ENCODE peak calls at places on chromosomes 5 and 9, in six cellular contexts. One of them, this sample, is unnamed.

GRCh38 chr5:54004697-54005096 is 305.7 kb downstream of the ARL15 start:
- DNase-seq in iPS DF 6.9: no peak
- DNase-seq in IMR-90: no peak
- DNase-seq in Panc1: no peak
- DNase-seq in transverse colon: no peak
- DNase-seq in Karpas-422: no peak
- DNase-seq in this sample: no peak

GRCh38 chr9:134894136-134894860 is 13.7 kb downstream of the FCN2 start:
- DNase-seq in Karpas-422: no peak
- DNase-seq in Panc1: no peak
- DNase-seq in iPS DF 6.9: no peak
- DNase-seq in IMR-90: no peak
- DNase-seq in transverse colon: no peak
- DNase-seq in this sample: no peak

GRCh38 chr9:97462159-97462558 is 39.3 kb upstream of the TMOD1 start:
- DNase-seq in transverse colon: no peak
- DNase-seq in iPS DF 6.9: no peak
- DNase-seq in Karpas-422: no peak
- DNase-seq in Panc1: no peak
- DNase-seq in IMR-90: no peak
- DNase-seq in this sample: no peak

GRCh38 chr5:157486861-157487260 is 26.8 kb downstream of the NIPAL4 start:
- DNase-seq in Karpas-422: no peak
- DNase-seq in Panc1: no peak
- DNase-seq in iPS DF 6.9: no peak
- DNase-seq in transverse colon: no peak
- DNase-seq in IMR-90: no peak
- DNase-seq in this sample: peak; percentile 49

GRCh38 chr5:133247881-133248642 is 196.2 kb downstream of the HSPA4 start:
- DNase-seq in IMR-90: peak; percentile 49
- DNase-seq in iPS DF 6.9: peak; percentile 47
- DNase-seq in Karpas-422: no peak
- DNase-seq in transverse colon: no peak
- DNase-seq in Panc1: no peak
- DNase-seq in this sample: no peak

GRCh38 chr9:27572566-27572917 is 739 bp downstream of the C9orf72 start:
- DNase-seq in Panc1: no peak
- DNase-seq in IMR-90: no peak
- DNase-seq in iPS DF 6.9: no peak
- DNase-seq in Karpas-422: peak; percentile 81
- DNase-seq in transverse colon: peak; percentile 64
- DNase-seq in this sample: peak; percentile 66

GRCh38 chr5:169442354-169443248 is 141.0 kb upstream of the SPDL1 start:
- DNase-seq in Karpas-422: no peak
- DNase-seq in IMR-90: no peak
- DNase-seq in Panc1: no peak
- DNase-seq in transverse colon: no peak
- DNase-seq in iPS DF 6.9: no peak
- DNase-seq in this sample: no peak

GRCh38 chr5:134935711-134936602 is 31.0 kb downstream of the PCBD2 start:
- DNase-seq in Panc1: no peak
- DNase-seq in IMR-90: no peak
- DNase-seq in iPS DF 6.9: no peak
- DNase-seq in transverse colon: no peak
- DNase-seq in Karpas-422: no peak
- DNase-seq in this sample: no peak

GRCh38 chr9:87309236-87309635 is 188.4 kb upstream of the DAPK1 start:
- DNase-seq in Panc1: no peak
- DNase-seq in transverse colon: no peak
- DNase-seq in iPS DF 6.9: no peak
- DNase-seq in Karpas-422: no peak
- DNase-seq in IMR-90: peak; percentile 32
- DNase-seq in this sample: no peak

GRCh38 chr5:124176692-124177091 is 569.7 kb downstream of the ZNF608 start:
- DNase-seq in Panc1: no peak
- DNase-seq in transverse colon: no peak
- DNase-seq in IMR-90: no peak
- DNase-seq in Karpas-422: peak; percentile 45
- DNase-seq in iPS DF 6.9: no peak
- DNase-seq in this sample: no peak

GRCh38 chr5:146607663-146608315 is 91.8 kb upstream of the GPR151 start:
- DNase-seq in IMR-90: no peak
- DNase-seq in Karpas-422: no peak
- DNase-seq in iPS DF 6.9: no peak
- DNase-seq in transverse colon: no peak
- DNase-seq in Panc1: no peak
- DNase-seq in this sample: no peak

GRCh38 chr5:103425686-103426454 is 136.7 kb downstream of the NUDT12 start:
- DNase-seq in Panc1: no peak
- DNase-seq in transverse colon: no peak
- DNase-seq in IMR-90: peak; percentile 69
- DNase-seq in iPS DF 6.9: no peak
- DNase-seq in Karpas-422: no peak
- DNase-seq in this sample: no peak

GRCh38 chr9:90300901-90301688 is 341.5 kb downstream of the DIRAS2 start:
- DNase-seq in iPS DF 6.9: no peak
- DNase-seq in transverse colon: peak; percentile 63
- DNase-seq in Panc1: peak; percentile 48
- DNase-seq in IMR-90: peak; percentile 91
- DNase-seq in Karpas-422: no peak
- DNase-seq in this sample: no peak

GRCh38 chr5:107425541-107426031 is 245.2 kb downstream of the EFNA5 start:
- DNase-seq in Panc1: peak; percentile 82
- DNase-seq in transverse colon: no peak
- DNase-seq in iPS DF 6.9: no peak
- DNase-seq in Karpas-422: no peak
- DNase-seq in IMR-90: peak; percentile 80
- DNase-seq in this sample: no peak

GRCh38 chr5:143001764-143002351 is 231.7 kb downstream of the ARHGAP26 start:
- DNase-seq in IMR-90: peak; percentile 84
- DNase-seq in iPS DF 6.9: no peak
- DNase-seq in Panc1: no peak
- DNase-seq in Karpas-422: no peak
- DNase-seq in transverse colon: no peak
- DNase-seq in this sample: no peak

GRCh38 chr9:13990994-13991393 is 322.9 kb downstream of the NFIB start:
- DNase-seq in transverse colon: no peak
- DNase-seq in IMR-90: no peak
- DNase-seq in Karpas-422: no peak
- DNase-seq in iPS DF 6.9: no peak
- DNase-seq in Panc1: no peak
- DNase-seq in this sample: no peak

GRCh38 chr5:67537439-67538342 is 341.1 kb upstream of the CD180 start:
- DNase-seq in IMR-90: no peak
- DNase-seq in transverse colon: no peak
- DNase-seq in Karpas-422: no peak
- DNase-seq in iPS DF 6.9: no peak
- DNase-seq in Panc1: no peak
- DNase-seq in this sample: no peak

GRCh38 chr9:121240394-121241145 is 27.4 kb upstream of the GSN start:
- DNase-seq in Panc1: no peak
- DNase-seq in iPS DF 6.9: no peak
- DNase-seq in Karpas-422: no peak
- DNase-seq in IMR-90: peak; percentile 42
- DNase-seq in transverse colon: no peak
- DNase-seq in this sample: no peak

GRCh38 chr5:18984559-18985080 is 1003.4 kb downstream of the CDH18 start:
- DNase-seq in transverse colon: no peak
- DNase-seq in Karpas-422: no peak
- DNase-seq in iPS DF 6.9: no peak
- DNase-seq in IMR-90: no peak
- DNase-seq in Panc1: no peak
- DNase-seq in this sample: no peak

GRCh38 chr5:67339219-67339767 is 142.7 kb upstream of the CD180 start:
- DNase-seq in transverse colon: no peak
- DNase-seq in iPS DF 6.9: no peak
- DNase-seq in Panc1: no peak
- DNase-seq in IMR-90: no peak
- DNase-seq in Karpas-422: no peak
- DNase-seq in this sample: no peak

GRCh38 chr9:88604836-88605499 is 70.0 kb downstream of the NXNL2 start:
- DNase-seq in transverse colon: no peak
- DNase-seq in IMR-90: no peak
- DNase-seq in Panc1: no peak
- DNase-seq in Karpas-422: no peak
- DNase-seq in iPS DF 6.9: no peak
- DNase-seq in this sample: no peak

GRCh38 chr5:92775711-92776615 is 805.1 kb downstream of the NR2F1-AS1 start:
- DNase-seq in IMR-90: peak; percentile 62
- DNase-seq in Panc1: no peak
- DNase-seq in transverse colon: no peak
- DNase-seq in iPS DF 6.9: no peak
- DNase-seq in Karpas-422: no peak
- DNase-seq in this sample: no peak

GRCh38 chr5:31811210-31811609 is 172.3 kb downstream of the PDZD2 start:
- DNase-seq in Panc1: peak; percentile 28
- DNase-seq in iPS DF 6.9: no peak
- DNase-seq in Karpas-422: no peak
- DNase-seq in transverse colon: no peak
- DNase-seq in IMR-90: peak; percentile 93
- DNase-seq in this sample: no peak

GRCh38 chr5:95817430-95817829 is 5.1 kb downstream of the GLRX start:
- DNase-seq in Karpas-422: peak; percentile 29
- DNase-seq in IMR-90: peak; percentile 76
- DNase-seq in transverse colon: peak; percentile 58
- DNase-seq in Panc1: no peak
- DNase-seq in iPS DF 6.9: no peak
- DNase-seq in this sample: peak; percentile 38

GRCh38 chr5:95816803-95817202 is 5.7 kb downstream of the GLRX start:
- DNase-seq in Panc1: no peak
- DNase-seq in transverse colon: no peak
- DNase-seq in Karpas-422: no peak
- DNase-seq in IMR-90: no peak
- DNase-seq in iPS DF 6.9: no peak
- DNase-seq in this sample: no peak

GRCh38 chr5:95816341-95816740 is 6.2 kb downstream of the GLRX start:
- DNase-seq in Panc1: no peak
- DNase-seq in IMR-90: no peak
- DNase-seq in transverse colon: no peak
- DNase-seq in iPS DF 6.9: no peak
- DNase-seq in Karpas-422: no peak
- DNase-seq in this sample: no peak

GRCh38 chr5:95821110-95822021 is 1.2 kb downstream of the GLRX start:
- DNase-seq in iPS DF 6.9: no peak
- DNase-seq in IMR-90: no peak
- DNase-seq in transverse colon: no peak
- DNase-seq in Karpas-422: no peak
- DNase-seq in Panc1: no peak
- DNase-seq in this sample: no peak

DNA sequence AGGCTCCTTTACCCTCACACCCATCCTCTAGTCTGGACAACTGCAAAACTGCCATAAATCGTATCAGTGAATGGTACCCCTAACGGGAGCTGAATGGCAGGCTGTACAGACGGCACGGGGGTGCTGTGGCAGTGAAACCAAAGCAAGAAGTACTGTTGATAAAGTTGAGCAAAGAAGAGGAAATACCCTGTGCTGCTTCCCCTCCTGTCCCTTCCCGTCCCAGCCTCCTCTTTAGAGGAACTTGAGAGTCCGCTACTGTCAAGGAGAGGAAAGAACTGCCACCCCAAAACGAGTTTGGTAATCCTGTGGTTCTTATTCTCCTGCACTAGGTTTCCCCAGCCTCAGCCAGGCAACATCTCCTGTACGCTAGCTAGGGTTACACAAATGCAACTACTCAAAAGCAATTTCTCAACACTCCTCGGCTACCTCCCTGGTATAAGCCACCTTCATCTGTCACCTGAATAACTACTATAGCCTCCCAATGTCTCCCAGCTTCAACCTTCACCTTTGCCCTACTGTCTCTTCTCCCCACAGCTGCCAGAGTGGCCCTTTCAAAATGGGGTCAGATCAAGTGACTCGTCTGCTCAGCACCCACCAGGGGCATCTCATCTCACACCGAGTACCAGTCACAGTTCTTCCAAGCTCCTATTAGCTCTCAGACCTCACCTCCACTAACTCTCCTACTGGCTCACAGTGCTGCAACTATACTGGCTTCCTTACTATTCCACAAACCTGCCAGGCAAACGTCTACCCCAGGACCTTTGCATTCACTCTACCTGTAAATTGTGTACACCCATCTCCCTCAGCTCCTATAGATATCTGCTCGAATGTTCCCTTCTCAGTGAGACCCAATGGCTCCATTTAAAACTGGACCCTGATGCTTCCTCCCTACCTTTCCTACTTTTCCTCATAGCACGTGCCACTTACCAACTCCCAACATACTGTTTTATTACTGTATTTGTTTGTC is 4.1 kb downstream of the GLRX start:
- DNase-seq in transverse colon: no peak
- DNase-seq in IMR-90: no peak
- DNase-seq in Karpas-422: peak; percentile 58
- DNase-seq in Panc1: no peak
- DNase-seq in iPS DF 6.9: no peak
- DNase-seq in this sample: no peak
- H3K4me1 ChIP-seq in transverse colon: peaks cover 21% of the 10 kb centered on the region
- H3K4me1 ChIP-seq in IMR-90: peaks cover 20% of the 10 kb centered on the region
- H3K4me1 ChIP-seq in Karpas-422: peaks cover 46% of the 10 kb centered on the region
- H3K4me1 ChIP-seq in Panc1: peaks cover 14% of the 10 kb centered on the region
- H3K4me1 ChIP-seq in iPS DF 6.9: peaks cover 2% of the 10 kb centered on the region
- H3K4me1 ChIP-seq in this sample: peaks cover 80% of the 10 kb centered on the region

GRCh38 chr9:38620483-38621433 is at the start of gene ANKRD18A:
- DNase-seq in Karpas-422: no peak
- DNase-seq in IMR-90: peak; percentile 41
- DNase-seq in Panc1: peak; percentile 61
- DNase-seq in transverse colon: peak; percentile 90
- DNase-seq in iPS DF 6.9: peak; percentile 85
- DNase-seq in this sample: peak; percentile 45
- H3K4me1 ChIP-seq in Karpas-422: no peaks in the 10 kb centered on the region
- H3K4me1 ChIP-seq in IMR-90: no peaks in the 10 kb centered on the region
- H3K4me1 ChIP-seq in Panc1: no peaks in the 10 kb centered on the region
- H3K4me1 ChIP-seq in transverse colon: peaks cover 3% of the 10 kb centered on the region
- H3K4me1 ChIP-seq in iPS DF 6.9: no peaks in the 10 kb centered on the region
- H3K4me1 ChIP-seq in this sample: peaks cover 27% of the 10 kb centered on the region

DNA sequence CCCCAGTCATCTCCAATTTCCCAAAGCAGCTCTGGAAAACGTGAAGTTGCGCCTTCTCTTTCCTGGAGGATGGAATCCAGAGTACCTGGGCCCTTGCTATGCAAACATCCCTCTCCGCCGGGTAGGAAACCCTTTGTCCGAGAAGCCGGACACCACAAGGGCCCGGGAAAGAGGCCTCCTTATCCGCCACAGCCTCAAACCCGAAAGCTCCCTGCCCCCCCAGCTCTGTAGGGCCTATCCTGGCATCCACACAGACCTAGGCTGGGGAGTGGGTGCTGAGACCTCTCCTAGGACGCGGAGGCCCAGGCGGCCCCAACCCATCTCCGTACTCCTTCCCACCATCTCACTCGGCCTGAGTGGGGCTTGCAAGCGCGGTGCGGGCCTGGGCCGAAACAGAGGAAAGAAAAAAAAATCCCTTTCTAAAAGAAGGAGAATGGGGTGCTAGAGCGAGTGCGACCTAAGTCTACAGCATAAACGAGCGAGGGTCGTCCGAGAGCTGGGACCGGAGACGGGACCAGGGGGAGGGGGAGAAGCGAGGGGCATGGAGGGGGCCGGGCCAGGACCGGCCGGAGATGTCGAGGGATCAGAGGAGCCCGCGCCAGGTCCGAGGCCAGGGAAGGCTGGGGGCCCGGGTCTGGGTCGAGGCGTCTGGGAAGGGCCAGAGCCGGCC is 595 bp downstream of the FBXW11 start:
- DNase-seq in Karpas-422: peak; percentile 68
- DNase-seq in transverse colon: peak; percentile 37
- DNase-seq in IMR-90: no peak
- DNase-seq in Panc1: no peak
- DNase-seq in iPS DF 6.9: no peak
- DNase-seq in this sample: peak; percentile 27
- H3K4me1 ChIP-seq in Karpas-422: peaks cover 48% of the 10 kb centered on the region
- H3K4me1 ChIP-seq in transverse colon: peaks cover 17% of the 10 kb centered on the region
- H3K4me1 ChIP-seq in IMR-90: peaks cover 4% of the 10 kb centered on the region
- H3K4me1 ChIP-seq in Panc1: peaks cover 54% of the 10 kb centered on the region
- H3K4me1 ChIP-seq in iPS DF 6.9: peaks cover 4% of the 10 kb centered on the region
- H3K4me1 ChIP-seq in this sample: peaks cover 50% of the 10 kb centered on the region

GRCh38 chr5:148976569-148977321 is 86.1 kb downstream of the SH3TC2 start:
- DNase-seq in iPS DF 6.9: no peak
- DNase-seq in IMR-90: peak; percentile 48
- DNase-seq in Panc1: no peak
- DNase-seq in transverse colon: no peak
- DNase-seq in Karpas-422: no peak
- DNase-seq in this sample: no peak
- H3K4me1 ChIP-seq in iPS DF 6.9: peaks cover 2% of the 10 kb centered on the region
- H3K4me1 ChIP-seq in IMR-90: peaks cover 25% of the 10 kb centered on the region
- H3K4me1 ChIP-seq in Panc1: peaks cover 15% of the 10 kb centered on the region
- H3K4me1 ChIP-seq in transverse colon: no peaks in the 10 kb centered on the region
- H3K4me1 ChIP-seq in Karpas-422: no peaks in the 10 kb centered on the region
- H3K4me1 ChIP-seq in this sample: no peaks in the 10 kb centered on the region